ENCODE peak calls at places on chromosomes 5 and 9, in nine cellular contexts. One of them, this sample, is unnamed.

GRCh38 chr5:542693-543311 is 18.6 kb upstream of the SLC9A3 start:
- DNase-seq in HCT116: no peak
- DNase-seq in adrenal gland: no peak
- DNase-seq in tibial nerve: no peak
- DNase-seq in IMR-90: no peak
- DNase-seq in left lung: peak; percentile 76
- DNase-seq in PC-9: no peak
- DNase-seq in CD4-positive, CD25-positive, alpha-beta regulatory T cell: no peak
- DNase-seq in sigmoid colon: peak; percentile 55
- DNase-seq in this sample: peak; percentile 48

GRCh38 chr9:107635137-107635802 is 145.7 kb upstream of the KLF4 start:
- DNase-seq in IMR-90: peak; percentile 43
- DNase-seq in PC-9: no peak
- DNase-seq in CD4-positive, CD25-positive, alpha-beta regulatory T cell: no peak
- DNase-seq in left lung: no peak
- DNase-seq in tibial nerve: no peak
- DNase-seq in sigmoid colon: no peak
- DNase-seq in HCT116: no peak
- DNase-seq in adrenal gland: no peak
- DNase-seq in this sample: no peak

GRCh38 chr9:74497750-74498615 is 848 bp downstream of the RORB start:
- DNase-seq in left lung: peak; percentile 76
- DNase-seq in adrenal gland: peak; percentile 48
- DNase-seq in IMR-90: no peak
- DNase-seq in sigmoid colon: no peak
- DNase-seq in PC-9: no peak
- DNase-seq in tibial nerve: no peak
- DNase-seq in HCT116: no peak
- DNase-seq in CD4-positive, CD25-positive, alpha-beta regulatory T cell: no peak
- DNase-seq in this sample: no peak

GRCh38 chr5:127838661-127839060 is 135.5 kb downstream of the CCDC192 start:
- DNase-seq in HCT116: no peak
- DNase-seq in adrenal gland: no peak
- DNase-seq in left lung: no peak
- DNase-seq in CD4-positive, CD25-positive, alpha-beta regulatory T cell: no peak
- DNase-seq in IMR-90: peak; percentile 64
- DNase-seq in tibial nerve: no peak
- DNase-seq in PC-9: no peak
- DNase-seq in sigmoid colon: no peak
- DNase-seq in this sample: no peak

GRCh38 chr9:97487107-97487506 is 14.4 kb upstream of the TMOD1 start:
- DNase-seq in sigmoid colon: no peak
- DNase-seq in left lung: no peak
- DNase-seq in IMR-90: peak; percentile 41
- DNase-seq in adrenal gland: no peak
- DNase-seq in HCT116: no peak
- DNase-seq in CD4-positive, CD25-positive, alpha-beta regulatory T cell: no peak
- DNase-seq in tibial nerve: no peak
- DNase-seq in PC-9: peak; percentile 51
- DNase-seq in this sample: no peak

GRCh38 chr5:147578228-147579024 is 68.6 kb upstream of the DPYSL3 start:
- DNase-seq in PC-9: no peak
- DNase-seq in left lung: no peak
- DNase-seq in IMR-90: peak; percentile 72
- DNase-seq in HCT116: peak; percentile 41
- DNase-seq in adrenal gland: no peak
- DNase-seq in CD4-positive, CD25-positive, alpha-beta regulatory T cell: no peak
- DNase-seq in sigmoid colon: no peak
- DNase-seq in tibial nerve: no peak
- DNase-seq in this sample: no peak

GRCh38 chr9:127444921-127445850 is 6.0 kb downstream of the RPL12 start:
- DNase-seq in HCT116: no peak
- DNase-seq in CD4-positive, CD25-positive, alpha-beta regulatory T cell: no peak
- DNase-seq in IMR-90: peak; percentile 44
- DNase-seq in tibial nerve: peak; percentile 48
- DNase-seq in PC-9: peak; percentile 55
- DNase-seq in adrenal gland: peak; percentile 48
- DNase-seq in sigmoid colon: no peak
- DNase-seq in left lung: no peak
- DNase-seq in this sample: no peak

GRCh38 chr5:133309981-133310630 is 258.3 kb downstream of the HSPA4 start:
- DNase-seq in adrenal gland: no peak
- DNase-seq in tibial nerve: no peak
- DNase-seq in sigmoid colon: no peak
- DNase-seq in left lung: no peak
- DNase-seq in HCT116: no peak
- DNase-seq in PC-9: no peak
- DNase-seq in CD4-positive, CD25-positive, alpha-beta regulatory T cell: no peak
- DNase-seq in IMR-90: peak; percentile 16
- DNase-seq in this sample: no peak

GRCh38 chr5:35096933-35097332 is 49.2 kb upstream of the AGXT2 start:
- DNase-seq in left lung: no peak
- DNase-seq in PC-9: no peak
- DNase-seq in tibial nerve: no peak
- DNase-seq in IMR-90: no peak
- DNase-seq in sigmoid colon: no peak
- DNase-seq in HCT116: no peak
- DNase-seq in CD4-positive, CD25-positive, alpha-beta regulatory T cell: no peak
- DNase-seq in adrenal gland: no peak
- DNase-seq in this sample: no peak

GRCh38 chr9:109315889-109316640 is 4.8 kb downstream of the EPB41L4B start:
- DNase-seq in sigmoid colon: no peak
- DNase-seq in adrenal gland: peak; percentile 91
- DNase-seq in tibial nerve: peak; percentile 66
- DNase-seq in PC-9: peak; percentile 93
- DNase-seq in left lung: peak; percentile 85
- DNase-seq in IMR-90: peak; percentile 18
- DNase-seq in CD4-positive, CD25-positive, alpha-beta regulatory T cell: no peak
- DNase-seq in HCT116: peak; percentile 92
- DNase-seq in this sample: peak; percentile 88
- H3K27ac ChIP-seq in sigmoid colon: no peak overlapping the region
- H3K27ac ChIP-seq in adrenal gland: no peak overlapping the region
- H3K27ac ChIP-seq in tibial nerve: peak overlapping the region; percentile 82
- H3K27ac ChIP-seq in PC-9: peak overlapping the region; percentile 33
- H3K27ac ChIP-seq in left lung: peak overlapping the region; percentile 59
- H3K27ac ChIP-seq in IMR-90: no peak overlapping the region
- H3K27ac ChIP-seq in CD4-positive, CD25-positive, alpha-beta regulatory T cell: no peak overlapping the region
- H3K27ac ChIP-seq in HCT116: no peak overlapping the region
- H3K27ac ChIP-seq in this sample: peak overlapping the region; percentile 1

DNA sequence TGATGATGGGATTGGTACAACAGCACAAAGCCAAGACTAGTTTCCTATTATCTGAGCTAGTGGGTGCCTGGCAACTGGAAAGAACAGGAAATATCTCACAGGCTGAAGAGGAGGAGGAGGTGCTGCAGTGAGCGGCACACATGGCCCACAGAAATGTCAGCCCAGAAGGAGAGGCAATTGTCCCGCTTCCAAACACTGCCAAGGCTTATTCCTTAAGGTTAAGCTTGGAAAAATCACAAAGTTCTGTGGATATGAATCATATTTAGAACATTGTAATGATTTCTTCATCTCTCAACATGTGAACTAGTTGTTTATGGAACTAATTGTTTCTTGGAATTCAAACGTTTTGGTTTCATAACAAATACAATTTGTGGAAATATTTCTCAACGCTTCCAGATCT is 1019.5 kb upstream of the SEMA6A start:
- DNase-seq in sigmoid colon: peak; percentile 70
- DNase-seq in adrenal gland: peak; percentile 12
- DNase-seq in IMR-90: no peak
- DNase-seq in CD4-positive, CD25-positive, alpha-beta regulatory T cell: no peak
- DNase-seq in PC-9: no peak
- DNase-seq in tibial nerve: peak; percentile 23
- DNase-seq in HCT116: no peak
- DNase-seq in left lung: no peak
- DNase-seq in this sample: peak; percentile 63
- H3K4me3 ChIP-seq in sigmoid colon: no peak overlapping the region
- H3K4me3 ChIP-seq in adrenal gland: no peak overlapping the region
- H3K4me3 ChIP-seq in IMR-90: no peak overlapping the region
- H3K4me3 ChIP-seq in CD4-positive, CD25-positive, alpha-beta regulatory T cell: no peak overlapping the region
- H3K4me3 ChIP-seq in PC-9: no peak overlapping the region
- H3K4me3 ChIP-seq in tibial nerve: no peak overlapping the region
- H3K4me3 ChIP-seq in HCT116: no peak overlapping the region
- H3K4me3 ChIP-seq in left lung: no peak overlapping the region
- H3K4me3 ChIP-seq in this sample: no peak overlapping the region

GRCh38 chr9:130030821-130031481 is 12.0 kb downstream of the FNBP1 start:
- DNase-seq in CD4-positive, CD25-positive, alpha-beta regulatory T cell: peak; percentile 51
- DNase-seq in sigmoid colon: no peak
- DNase-seq in adrenal gland: no peak
- DNase-seq in IMR-90: no peak
- DNase-seq in tibial nerve: no peak
- DNase-seq in PC-9: no peak
- DNase-seq in HCT116: no peak
- DNase-seq in left lung: no peak
- DNase-seq in this sample: no peak

GRCh38 chr9:130034570-130034969 is 8.4 kb downstream of the FNBP1 start:
- DNase-seq in adrenal gland: no peak
- DNase-seq in CD4-positive, CD25-positive, alpha-beta regulatory T cell: no peak
- DNase-seq in tibial nerve: no peak
- DNase-seq in PC-9: no peak
- DNase-seq in sigmoid colon: no peak
- DNase-seq in HCT116: no peak
- DNase-seq in left lung: no peak
- DNase-seq in IMR-90: peak; percentile 87
- DNase-seq in this sample: no peak

GRCh38 chr9:130039504-130040147 is 3.4 kb downstream of the FNBP1 start:
- DNase-seq in IMR-90: no peak
- DNase-seq in left lung: no peak
- DNase-seq in PC-9: no peak
- DNase-seq in tibial nerve: no peak
- DNase-seq in sigmoid colon: no peak
- DNase-seq in adrenal gland: no peak
- DNase-seq in HCT116: no peak
- DNase-seq in CD4-positive, CD25-positive, alpha-beta regulatory T cell: no peak
- DNase-seq in this sample: no peak

GRCh38 chr9:130040901-130041647 is 1.9 kb downstream of the FNBP1 start:
- DNase-seq in tibial nerve: no peak
- DNase-seq in adrenal gland: no peak
- DNase-seq in IMR-90: no peak
- DNase-seq in left lung: no peak
- DNase-seq in CD4-positive, CD25-positive, alpha-beta regulatory T cell: no peak
- DNase-seq in sigmoid colon: peak; percentile 65
- DNase-seq in PC-9: no peak
- DNase-seq in HCT116: no peak
- DNase-seq in this sample: no peak

DNA sequence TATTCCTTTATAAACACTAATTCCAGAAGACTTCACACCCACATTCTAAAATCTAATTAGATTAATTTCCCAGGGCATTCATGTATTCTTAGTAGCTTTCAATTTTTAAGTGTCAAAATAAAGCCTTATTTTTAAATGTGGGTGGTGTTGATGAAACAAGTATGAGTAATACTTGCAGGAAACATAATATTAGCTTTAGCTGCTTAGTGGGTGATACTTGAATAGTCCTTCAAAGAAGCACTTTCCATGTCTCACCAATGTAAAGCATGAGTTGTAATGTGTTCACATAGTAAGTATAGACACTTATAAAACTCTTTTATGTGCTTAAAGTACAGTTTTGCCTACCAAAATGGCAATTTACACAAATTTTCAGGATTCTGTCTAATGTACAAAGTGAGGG is 6.9 kb downstream of the FNBP1 start:
- DNase-seq in adrenal gland: no peak
- DNase-seq in tibial nerve: no peak
- DNase-seq in sigmoid colon: no peak
- DNase-seq in IMR-90: peak; percentile 65
- DNase-seq in CD4-positive, CD25-positive, alpha-beta regulatory T cell: no peak
- DNase-seq in PC-9: peak; percentile 43
- DNase-seq in HCT116: no peak
- DNase-seq in left lung: no peak
- DNase-seq in this sample: no peak
- H3K4me1 ChIP-seq in adrenal gland: peaks cover 42% of the 10 kb centered on the region
- H3K4me1 ChIP-seq in tibial nerve: peaks cover 92% of the 10 kb centered on the region
- H3K4me1 ChIP-seq in sigmoid colon: peaks cover 89% of the 10 kb centered on the region
- H3K4me1 ChIP-seq in IMR-90: peaks cover 5% of the 10 kb centered on the region
- H3K4me1 ChIP-seq in CD4-positive, CD25-positive, alpha-beta regulatory T cell: peaks cover 89% of the 10 kb centered on the region
- H3K4me1 ChIP-seq in PC-9: peaks cover 17% of the 10 kb centered on the region
- H3K4me1 ChIP-seq in HCT116: peaks cover 12% of the 10 kb centered on the region
- H3K4me1 ChIP-seq in left lung: peaks cover 95% of the 10 kb centered on the region
- H3K4me1 ChIP-seq in this sample: no peaks in the 10 kb centered on the region

GRCh38 chr5:177309351-177310191 is 2.1 kb downstream of the MXD3 start:
- DNase-seq in left lung: peak; percentile 90
- DNase-seq in CD4-positive, CD25-positive, alpha-beta regulatory T cell: peak; percentile 64
- DNase-seq in sigmoid colon: peak; percentile 83
- DNase-seq in HCT116: peak; percentile 81
- DNase-seq in IMR-90: peak; percentile 65
- DNase-seq in adrenal gland: peak; percentile 45
- DNase-seq in tibial nerve: no peak
- DNase-seq in PC-9: peak; percentile 69
- DNase-seq in this sample: peak; percentile 63

GRCh38 chr5:177307544-177308363 is 3.9 kb downstream of the MXD3 start:
- DNase-seq in HCT116: no peak
- DNase-seq in tibial nerve: no peak
- DNase-seq in sigmoid colon: no peak
- DNase-seq in CD4-positive, CD25-positive, alpha-beta regulatory T cell: no peak
- DNase-seq in adrenal gland: peak; percentile 13
- DNase-seq in PC-9: no peak
- DNase-seq in left lung: peak; percentile 87
- DNase-seq in IMR-90: no peak
- DNase-seq in this sample: peak; percentile 67

GRCh38 chr5:177308740-177309139 is 3.0 kb downstream of the MXD3 start:
- DNase-seq in sigmoid colon: no peak
- DNase-seq in CD4-positive, CD25-positive, alpha-beta regulatory T cell: no peak
- DNase-seq in IMR-90: no peak
- DNase-seq in left lung: no peak
- DNase-seq in adrenal gland: peak; percentile 15
- DNase-seq in tibial nerve: no peak
- DNase-seq in PC-9: no peak
- DNase-seq in HCT116: no peak
- DNase-seq in this sample: no peak

GRCh38 chr5:177304392-177305119 is 957 bp downstream of the PRELID1 start:
- DNase-seq in IMR-90: peak; percentile 12
- DNase-seq in CD4-positive, CD25-positive, alpha-beta regulatory T cell: no peak
- DNase-seq in left lung: no peak
- DNase-seq in HCT116: no peak
- DNase-seq in PC-9: no peak
- DNase-seq in tibial nerve: no peak
- DNase-seq in sigmoid colon: peak; percentile 63
- DNase-seq in adrenal gland: no peak
- DNase-seq in this sample: no peak

DNA sequence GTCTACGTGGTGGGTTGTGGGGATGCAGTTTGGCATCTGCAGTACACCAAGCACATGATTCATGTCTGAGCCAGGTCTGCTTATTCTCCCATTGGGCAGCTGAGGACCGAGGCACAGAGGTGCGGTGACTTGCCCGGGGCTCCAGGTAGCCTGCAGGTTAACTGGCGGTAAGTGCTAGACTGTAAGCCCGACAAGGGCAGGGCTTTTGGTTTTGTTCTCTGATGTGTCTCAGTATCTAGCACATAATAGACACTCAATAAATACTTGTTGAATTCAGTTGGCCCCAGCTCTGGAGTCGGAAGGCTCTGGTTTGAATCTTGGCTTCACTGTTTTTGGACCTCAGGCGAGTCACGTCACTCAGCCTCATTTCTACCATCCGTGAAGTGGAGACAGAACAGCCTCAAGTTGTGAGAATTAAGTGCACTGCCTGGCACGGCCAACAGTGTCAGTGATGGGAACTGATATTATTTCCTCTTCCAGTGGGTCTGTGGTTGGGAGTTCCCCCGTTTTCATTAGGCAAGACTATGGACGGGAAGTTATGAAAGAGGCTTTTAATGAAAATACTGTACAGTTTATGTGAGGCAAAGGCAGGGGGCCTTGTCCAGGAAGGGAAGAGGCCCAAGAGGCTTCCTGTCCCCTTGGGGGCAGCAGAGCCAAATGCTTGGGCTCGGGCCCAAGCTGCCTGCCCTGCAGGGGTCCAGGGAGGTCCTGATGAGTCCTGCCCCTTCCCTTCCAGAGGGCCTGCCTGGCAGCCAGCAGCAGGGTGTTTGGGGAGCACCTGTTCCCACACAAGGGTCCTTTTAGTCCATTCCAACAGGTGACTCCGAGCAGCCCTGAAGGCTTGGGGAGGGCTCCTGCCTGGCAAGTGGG is 3.3 kb downstream of the PRELID1 start:
- DNase-seq in adrenal gland: peak; percentile 40
- DNase-seq in sigmoid colon: no peak
- DNase-seq in tibial nerve: no peak
- DNase-seq in CD4-positive, CD25-positive, alpha-beta regulatory T cell: no peak
- DNase-seq in IMR-90: no peak
- DNase-seq in PC-9: no peak
- DNase-seq in HCT116: no peak
- DNase-seq in left lung: peak; percentile 85
- DNase-seq in this sample: peak; percentile 69
- H3K27ac ChIP-seq in adrenal gland: no peak overlapping the region
- H3K27ac ChIP-seq in sigmoid colon: no peak overlapping the region
- H3K27ac ChIP-seq in tibial nerve: no peak overlapping the region
- H3K27ac ChIP-seq in CD4-positive, CD25-positive, alpha-beta regulatory T cell: no peak overlapping the region
- H3K27ac ChIP-seq in IMR-90: no peak overlapping the region
- H3K27ac ChIP-seq in PC-9: no peak overlapping the region
- H3K27ac ChIP-seq in HCT116: no peak overlapping the region
- H3K27ac ChIP-seq in left lung: peak overlapping the region; percentile 89
- H3K27ac ChIP-seq in this sample: no peak overlapping the region

This sample was measured in right cardiac atrium.